ENCODE peak calls at places on chromosomes 13 and 19, in six cellular contexts. One of them, this sample, is unnamed.
A peak's percentile ranks its signal among the peaks of the same experiment; 100 is the strongest.

GRCh38 chr19:45939792-45940514 is 25.4 kb upstream of the NANOS2 start:
- DNase-seq in NCI-H774: no peak
- DNase-seq in neuronal stem cell: no peak
- DNase-seq in transverse colon: no peak
- DNase-seq in fibroblast of the aortic adventitia: no peak
- DNase-seq in AG08396: no peak
- DNase-seq in this sample: no peak

GRCh38 chr19:27966390-27966816 is 1246.5 kb downstream of the UQCRFS1 start:
- DNase-seq in NCI-H774: no peak
- DNase-seq in neuronal stem cell: no peak
- DNase-seq in transverse colon: no peak
- DNase-seq in fibroblast of the aortic adventitia: peak; percentile 37
- DNase-seq in AG08396: peak; percentile 6
- DNase-seq in this sample: no peak

GRCh38 chr19:45217193-45217956 is 27.8 kb downstream of the EXOC3L2 start:
- DNase-seq in NCI-H774: no peak
- DNase-seq in neuronal stem cell: no peak
- DNase-seq in transverse colon: no peak
- DNase-seq in fibroblast of the aortic adventitia: no peak
- DNase-seq in AG08396: no peak
- DNase-seq in this sample: no peak

GRCh38 chr13:73702419-73703071 is 431.7 kb downstream of the KLF12 start:
- DNase-seq in NCI-H774: no peak
- DNase-seq in neuronal stem cell: no peak
- DNase-seq in transverse colon: no peak
- DNase-seq in fibroblast of the aortic adventitia: no peak
- DNase-seq in AG08396: no peak
- DNase-seq in this sample: no peak

GRCh38 chr19:12891553-12892021 is 627 bp downstream of the GCDH start:
- DNase-seq in NCI-H774: no peak
- DNase-seq in neuronal stem cell: no peak
- DNase-seq in transverse colon: no peak
- DNase-seq in fibroblast of the aortic adventitia: no peak
- DNase-seq in AG08396: no peak
- DNase-seq in this sample: no peak

GRCh38 chr13:72431981-72432617 is 295.3 kb downstream of the MZT1 start:
- DNase-seq in NCI-H774: no peak
- DNase-seq in neuronal stem cell: no peak
- DNase-seq in transverse colon: no peak
- DNase-seq in fibroblast of the aortic adventitia: no peak
- DNase-seq in AG08396: no peak
- DNase-seq in this sample: no peak

GRCh38 chr19:19402656-19403372 is 2.7 kb upstream of the GATAD2A start:
- DNase-seq in NCI-H774: no peak
- DNase-seq in neuronal stem cell: no peak
- DNase-seq in transverse colon: no peak
- DNase-seq in fibroblast of the aortic adventitia: peak; percentile 63
- DNase-seq in AG08396: no peak
- DNase-seq in this sample: no peak

GRCh38 chr13:62760724-62761123 is 1345.1 kb upstream of the PCDH20 start:
- DNase-seq in NCI-H774: no peak
- DNase-seq in neuronal stem cell: no peak
- DNase-seq in transverse colon: no peak
- DNase-seq in fibroblast of the aortic adventitia: no peak
- DNase-seq in AG08396: no peak
- DNase-seq in this sample: no peak

GRCh38 chr19:29714953-29715694 is at the start of gene C19orf12:
- DNase-seq in NCI-H774: peak; percentile 43
- DNase-seq in neuronal stem cell: peak; percentile 40
- DNase-seq in transverse colon: peak; percentile 64
- DNase-seq in fibroblast of the aortic adventitia: peak; percentile 29
- DNase-seq in AG08396: peak; percentile 73
- DNase-seq in this sample: peak; percentile 15

GRCh38 chr19:31066385-31066784 is 282.9 kb downstream of the TSHZ3 start:
- DNase-seq in NCI-H774: no peak
- DNase-seq in neuronal stem cell: no peak
- DNase-seq in transverse colon: no peak
- DNase-seq in fibroblast of the aortic adventitia: no peak
- DNase-seq in AG08396: peak; percentile 70
- DNase-seq in this sample: peak; percentile 73

GRCh38 chr19:8423821-8424223 is 10.7 kb downstream of the MARCHF2 start:
- DNase-seq in NCI-H774: no peak
- DNase-seq in neuronal stem cell: peak; percentile 41
- DNase-seq in transverse colon: peak; percentile 84
- DNase-seq in fibroblast of the aortic adventitia: peak; percentile 99
- DNase-seq in AG08396: peak; percentile 93
- DNase-seq in this sample: peak; percentile 99

GRCh38 chr13:69565334-69565733 is 542.3 kb upstream of the ATXN8OS start:
- DNase-seq in NCI-H774: no peak
- DNase-seq in neuronal stem cell: no peak
- DNase-seq in transverse colon: peak; percentile 12
- DNase-seq in fibroblast of the aortic adventitia: no peak
- DNase-seq in AG08396: no peak
- DNase-seq in this sample: no peak

GRCh38 chr19:39082745-39083598 is 1.2 kb upstream of the ACP7 start:
- DNase-seq in NCI-H774: no peak
- DNase-seq in neuronal stem cell: no peak
- DNase-seq in transverse colon: no peak
- DNase-seq in fibroblast of the aortic adventitia: peak; percentile 33
- DNase-seq in AG08396: no peak
- DNase-seq in this sample: no peak

GRCh38 chr13:23710366-23710765 is 140.2 kb downstream of the TNFRSF19 start:
- DNase-seq in NCI-H774: no peak
- DNase-seq in neuronal stem cell: no peak
- DNase-seq in transverse colon: no peak
- DNase-seq in fibroblast of the aortic adventitia: no peak
- DNase-seq in AG08396: no peak
- DNase-seq in this sample: no peak

GRCh38 chr13:29924951-29925350 is 74.5 kb upstream of the UBL3 start:
- DNase-seq in NCI-H774: no peak
- DNase-seq in neuronal stem cell: no peak
- DNase-seq in transverse colon: no peak
- DNase-seq in fibroblast of the aortic adventitia: peak; percentile 11
- DNase-seq in AG08396: no peak
- DNase-seq in this sample: no peak

GRCh38 chr19:2627319-2627829 is 75.1 kb downstream of the GNG7 start:
- DNase-seq in NCI-H774: no peak
- DNase-seq in neuronal stem cell: no peak
- DNase-seq in transverse colon: peak; percentile 69
- DNase-seq in fibroblast of the aortic adventitia: peak; percentile 97
- DNase-seq in AG08396: peak; percentile 94
- DNase-seq in this sample: peak; percentile 99

GRCh38 chr13:41061914-41062837 is 867 bp downstream of the WBP4 start:
- DNase-seq in NCI-H774: no peak
- DNase-seq in neuronal stem cell: no peak
- DNase-seq in transverse colon: no peak
- DNase-seq in fibroblast of the aortic adventitia: peak; percentile 79
- DNase-seq in AG08396: peak; percentile 62
- DNase-seq in this sample: no peak

GRCh38 chr19:609001-609340 is 19.3 kb downstream of the HCN2 start:
- DNase-seq in NCI-H774: peak; percentile 26
- DNase-seq in neuronal stem cell: no peak
- DNase-seq in transverse colon: peak; percentile 57
- DNase-seq in fibroblast of the aortic adventitia: no peak
- DNase-seq in AG08396: no peak
- DNase-seq in this sample: no peak

GRCh38 chr13:29522044-29522685 is 73.3 kb downstream of the SLC7A1 start:
- DNase-seq in NCI-H774: no peak
- DNase-seq in neuronal stem cell: no peak
- DNase-seq in transverse colon: no peak
- DNase-seq in fibroblast of the aortic adventitia: peak; percentile 100
- DNase-seq in AG08396: no peak
- DNase-seq in this sample: peak; percentile 96

GRCh38 chr19:40584007-40584406 is 7.3 kb downstream of the SHKBP1 start:
- DNase-seq in NCI-H774: no peak
- DNase-seq in neuronal stem cell: no peak
- DNase-seq in transverse colon: no peak
- DNase-seq in fibroblast of the aortic adventitia: no peak
- DNase-seq in AG08396: no peak
- DNase-seq in this sample: no peak

This sample was measured in stromal cell of bone marrow.